ENCODE peak calls at places on chromosomes 2 and 18, in eight cellular contexts. L is NCI-H524; A is iris pigment epithelial cell; E is Calu3; G is 8988T; I is activated CD8-positive, alpha-beta memory T cell treated with anti-CD3 and anti-CD28 coated beads for 24 hours; M is nucleus accumbens; H is NCI-H1417. Y is an unnamed sample.

GRCh38 chr2:115414461-115414860 is 972.0 kb downstream of the DPP10 start:
- DNase-seq in G (no peak), M (no peak), I (no peak), E (no peak), H (no peak), A (peak; percentile 13), L (no peak), Y (no peak)

GRCh38 chr2:66573866-66574265 is 138.9 kb downstream of the MEIS1 start:
- DNase-seq in I (no peak), M (no peak), G (no peak), A (no peak), H (peak; percentile 85), L (no peak), E (peak; percentile 11), Y (no peak)

GRCh38 chr2:236698008-236698407 is 128.4 kb downstream of the ACKR3 start:
- DNase-seq in A (no peak), G (no peak), H (no peak), I (no peak), L (no peak), E (no peak), M (no peak), Y (no peak)

GRCh38 chr18:37309059-37309458 is 256.5 kb downstream of the CELF4 start:
- DNase-seq in M (no peak), E (peak; percentile 25), H (no peak), A (no peak), I (no peak), G (no peak), L (peak; percentile 21), Y (no peak)

GRCh38 chr2:17830053-17831034 is 14.1 kb downstream of the MSGN1 start:
- DNase-seq in G (peak; percentile 57), A (peak; percentile 65), E (peak; percentile 86), L (peak; percentile 69), I (peak; percentile 69), M (peak; percentile 32), H (no peak), Y (peak; percentile 13)

GRCh38 chr18:56869189-56869777 is 218.1 kb downstream of the WDR7 start:
- DNase-seq in A (peak; percentile 75), L (peak; percentile 57), I (no peak), E (peak; percentile 44), M (peak; percentile 21), H (peak; percentile 65), G (no peak), Y (peak; percentile 13)

GRCh38 chr2:210128961-210129360 is 42.2 kb downstream of the KANSL1L start:
- DNase-seq in I (no peak), L (no peak), M (no peak), A (peak; percentile 7), G (no peak), E (no peak), H (peak; percentile 9), Y (no peak)

GRCh38 chr18:62584241-62585120 is 61.7 kb downstream of the ZCCHC2 start:
- DNase-seq in M (peak; percentile 67), L (peak; percentile 80), E (peak; percentile 90), I (peak; percentile 89), H (peak; percentile 91), G (peak; percentile 28), A (peak; percentile 90), Y (peak; percentile 58)

GRCh38 chr2:130252880-130253645 is 54.8 kb upstream of the TUBA3E start:
- DNase-seq in A (peak; percentile 49), G (peak; percentile 65), M (no peak), E (peak; percentile 55), H (peak; percentile 48), I (no peak), L (peak; percentile 50), Y (no peak)

GRCh38 chr2:46885376-46885775 is 30.2 kb downstream of the MCFD2 start:
- DNase-seq in E (no peak), L (no peak), H (no peak), G (no peak), I (no peak), M (no peak), A (peak; percentile 42), Y (no peak)

GRCh38 chr2:73922681-73923080 is 4.0 kb upstream of the DGUOK start:
- DNase-seq in I (no peak), L (no peak), M (no peak), H (no peak), E (no peak), A (no peak), G (no peak), Y (no peak)

GRCh38 chr2:66489433-66489832 is 54.5 kb downstream of the MEIS1 start:
- DNase-seq in H (peak; percentile 59), I (no peak), M (no peak), G (no peak), E (no peak), A (no peak), L (peak; percentile 76), Y (no peak)

GRCh38 chr2:24972315-24972958 is 682 bp upstream of the DNAJC27 start:
- DNase-seq in M (no peak), L (peak; percentile 48), A (peak; percentile 47), G (no peak), I (peak; percentile 68), H (peak; percentile 68), E (peak; percentile 21), Y (no peak)